ENCODE peak calls at places on chromosomes 4 and X, in five cellular contexts. H is choroid plexus epithelial cell, D is ascending aorta, U is stomach, G is HFFc6. B is an unnamed sample.

GRCh38 chr4:60089546-60090273 is 1110.4 kb upstream of the ADGRL3 start:
- DNase-seq in H (no peak), D (no peak), U (no peak), G (no peak), B (no peak)

GRCh38 chrX:128294198-128294597 is 242.0 kb upstream of the ACTRT1 start:
- DNase-seq in H (no peak), D (no peak), U (no peak), G (no peak), B (no peak)

GRCh38 chrX:38175140-38175539 is 45.5 kb downstream of the SRPX start:
- DNase-seq in H (peak), D (no peak), U (peak), G (peak), B (peak)

GRCh38 chr4:97866821-97867556 is 276.3 kb downstream of the STPG2 start:
- DNase-seq in H (no peak), D (no peak), U (no peak), G (no peak), B (no peak)

GRCh38 chrX:24515447-24515846 is 50.4 kb downstream of the PDK3 start:
- DNase-seq in H (peak), D (no peak), U (no peak), G (no peak), B (no peak)

GRCh38 chrX:123562342-123563146 is 170.3 kb downstream of the THOC2 start:
- DNase-seq in H (no peak), D (no peak), U (no peak), G (no peak), B (no peak)

GRCh38 chr4:109989044-109989443 is 76.4 kb downstream of the EGF start:
- DNase-seq in H (peak), D (no peak), U (no peak), G (no peak), B (no peak)

GRCh38 chr4:122453384-122454000 is 3.0 kb downstream of the IL2 start:
- DNase-seq in H (no peak), D (no peak), U (no peak), G (no peak), B (no peak)

GRCh38 chr4:70874268-70875156 is 27.7 kb upstream of the MOB1B start:
- DNase-seq in H (no peak), D (no peak), U (no peak), G (no peak), B (peak)

GRCh38 chr4:139015948-139016451 is 419 bp downstream of the NOCT start:
- DNase-seq in H (peak), D (no peak), U (peak), G (peak), B (peak)

GRCh38 chrX:54639346-54640102 is 109.5 kb downstream of the GNL3L start:
- DNase-seq in H (peak), D (peak), U (peak), G (peak), B (peak)

GRCh38 chrX:9227276-9227675 is 193.3 kb upstream of the FAM9B start:
- DNase-seq in H (no peak), D (no peak), U (no peak), G (no peak), B (no peak)

GRCh38 chr4:119103263-119103662 is 32.4 kb upstream of the MYOZ2 start:
- DNase-seq in H (peak), D (no peak), U (no peak), G (peak), B (no peak)

GRCh38 chrX:19152762-19153161 is 30.5 kb upstream of the ADGRG2 start:
- DNase-seq in H (no peak), D (no peak), U (no peak), G (no peak), B (no peak)

GRCh38 chr4:113825272-113825671 is 63.7 kb upstream of the CAMK2D start:
- DNase-seq in H (no peak), D (no peak), U (no peak), G (no peak), B (no peak)

GRCh38 chr4:54378461-54378860 is 149.4 kb downstream of the PDGFRA start:
- DNase-seq in H (peak), D (no peak), U (no peak), G (no peak), B (no peak)

GRCh38 chr4:104020641-104021040 is 300.9 kb upstream of the TACR3 start:
- DNase-seq in H (no peak), D (no peak), U (no peak), G (no peak), B (no peak)

GRCh38 chr4:104017213-104017612 is 297.4 kb upstream of the TACR3 start:
- DNase-seq in H (no peak), D (no peak), U (no peak), G (no peak), B (no peak)

GRCh38 chr4:104015680-104016079 is 295.9 kb upstream of the TACR3 start:
- DNase-seq in H (peak), D (no peak), U (no peak), G (no peak), B (no peak)
- TF ChIP-seq CTCF in H (peak), D (no peak), U (no peak), G (no peak), B (no peak)

DNA sequence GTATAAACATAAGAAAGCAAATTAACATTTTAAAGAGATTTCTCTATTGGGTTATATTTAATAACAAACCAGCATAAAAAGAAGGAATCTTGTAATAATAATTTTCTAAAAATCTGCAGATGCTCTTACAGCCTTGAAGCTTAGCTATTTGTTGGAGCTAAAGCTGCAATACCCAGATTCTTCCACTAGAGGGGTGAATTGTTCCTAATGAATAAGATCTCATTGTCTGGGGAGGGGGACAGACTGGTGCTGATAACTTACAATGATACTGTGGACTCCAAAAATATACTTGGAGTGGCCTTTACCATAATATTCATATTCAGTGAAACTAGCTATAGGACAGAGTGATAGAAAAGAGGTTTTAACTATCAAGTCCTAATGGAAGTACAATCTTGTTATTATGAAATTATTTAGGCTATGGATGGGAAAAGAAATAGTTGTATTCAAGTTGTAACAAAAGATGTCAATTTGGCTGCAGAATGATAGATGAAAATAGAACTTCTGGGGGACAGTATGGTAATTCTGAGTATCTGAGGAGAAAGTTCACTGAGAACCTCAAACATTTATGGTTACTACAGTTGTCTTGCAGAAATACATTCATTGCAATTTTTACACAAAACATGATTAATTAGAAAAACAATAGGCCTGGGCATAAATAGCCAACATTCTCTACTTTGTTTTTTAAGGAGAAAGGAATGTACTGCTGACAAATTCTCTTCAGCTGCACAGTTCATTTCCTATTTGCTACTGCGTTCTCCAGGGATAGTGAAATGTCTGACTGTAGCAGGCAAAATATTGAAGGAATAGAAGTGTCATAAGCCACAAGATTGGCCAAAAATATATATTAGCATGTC is 443.3 kb downstream of the GBA3 start:
- DNase-seq in H (peak), D (no peak), U (no peak), G (peak), B (peak)
- TF ChIP-seq CTCF in H (peak), D (no peak), U (peak), G (peak), B (peak)

DNA sequence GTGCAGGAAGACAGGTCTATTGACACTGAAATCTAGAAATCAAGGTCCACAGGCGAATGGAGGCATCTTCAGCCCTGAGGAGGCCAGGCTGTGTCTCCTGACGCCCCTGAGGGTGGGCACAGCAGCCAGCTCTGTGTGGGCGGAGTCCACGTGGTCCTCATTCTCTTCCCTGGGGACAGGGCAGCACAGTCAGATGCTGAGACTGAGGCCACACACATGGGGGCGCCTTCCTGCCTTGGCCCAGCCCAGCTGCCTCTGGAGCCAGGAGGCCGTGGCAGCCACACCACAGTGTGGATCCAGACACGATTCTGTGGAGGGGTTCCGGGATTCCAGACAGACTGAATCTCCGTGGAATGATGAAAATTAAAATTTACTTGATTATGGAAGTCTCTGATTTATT is 20.8 kb downstream of the FGFR3 start:
- DNase-seq in H (peak), D (no peak), U (no peak), G (no peak), B (no peak)
- TF ChIP-seq CTCF in H (peak), D (no peak), U (no peak), G (no peak), B (no peak)

GRCh38 chrX:130144509-130144908 is 21.1 kb downstream of the AIFM1 start:
- DNase-seq in H (peak), D (no peak), U (no peak), G (no peak), B (no peak)
- TF ChIP-seq CTCF in H (peak), D (no peak), U (no peak), G (peak), B (no peak)

GRCh38 chr4:152394786-152395185 is 141.1 kb downstream of the FBXW7 start:
- DNase-seq in H (no peak), D (no peak), U (no peak), G (no peak), B (no peak)

GRCh38 chr4:152392079-152392478 is 143.8 kb downstream of the FBXW7 start:
- DNase-seq in H (no peak), D (no peak), U (no peak), G (no peak), B (no peak)

GRCh38 chr4:152401424-152401823 is 134.5 kb downstream of the FBXW7 start:
- DNase-seq in H (no peak), D (no peak), U (no peak), G (no peak), B (no peak)

GRCh38 chr4:152399246-152399645 is 136.6 kb downstream of the FBXW7 start:
- DNase-seq in H (no peak), D (no peak), U (no peak), G (no peak), B (peak)

GRCh38 chr4:152398060-152398459 is 137.8 kb downstream of the FBXW7 start:
- DNase-seq in H (peak), D (no peak), U (no peak), G (peak), B (no peak)
- TF ChIP-seq CTCF in H (peak), D (no peak), U (no peak), G (peak), B (no peak)

DNA sequence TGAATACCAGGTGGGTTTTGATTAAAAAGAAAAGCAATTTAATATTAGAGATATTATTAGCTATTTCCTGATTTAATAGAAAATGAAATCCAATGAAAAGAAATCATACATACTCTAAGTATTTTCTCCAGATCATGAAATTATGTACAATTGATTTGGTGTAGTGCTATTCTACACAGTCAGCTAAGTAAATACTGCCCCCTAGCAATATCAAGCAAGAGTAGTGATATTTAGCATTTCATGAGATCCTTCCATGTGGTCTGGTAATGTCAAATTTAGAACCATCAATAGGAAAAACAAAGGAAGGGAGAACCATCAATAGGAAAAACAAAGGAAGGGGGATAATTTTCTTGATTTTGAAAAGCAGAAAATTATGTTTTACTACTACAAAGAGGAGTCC is 114.6 kb downstream of the TBCK start:
- DNase-seq in H (peak), D (no peak), U (no peak), G (peak), B (no peak)
- TF ChIP-seq CTCF in H (peak), D (no peak), U (no peak), G (peak), B (no peak)

GRCh38 chrX:131366387-131366786 is 77.3 kb upstream of the IGSF1 start:
- DNase-seq in H (no peak), D (no peak), U (no peak), G (no peak), B (no peak)
- TF ChIP-seq CTCF in H (no peak), D (no peak), U (no peak), G (no peak), B (no peak)